ENCODE peak calls at places on chromosome 7, in ten cellular contexts. One of them, this sample, is unnamed.

GRCh38 chr7:34073676-34074075 is 168.3 kb downstream of the BMPER start:
- DNase-seq in LoVo: no peak
- DNase-seq in psoas muscle: peak
- DNase-seq in posterior cingulate gyrus: no peak
- DNase-seq in activated naive CD4-positive, alpha-beta T cell treated with anti-CD3 and anti-CD28 coated beads, Interleukin-2, amount 10 ng/mL, durations not matched to agents 7 days and 5 days: no peak
- DNase-seq in HEK293T: no peak
- DNase-seq in nephron progenitor cell: no peak
- DNase-seq in T-helper 1 cell: no peak
- DNase-seq in NCI-H1092 treated with DMSO at 0.1 percent for 48 hours: no peak
- DNase-seq in NCI-H510A: no peak
- DNase-seq in this sample: no peak

GRCh38 chr7:106064329-106064728 is 47.8 kb downstream of the SYPL1 start:
- DNase-seq in LoVo: no peak
- DNase-seq in psoas muscle: no peak
- DNase-seq in posterior cingulate gyrus: no peak
- DNase-seq in activated naive CD4-positive, alpha-beta T cell treated with anti-CD3 and anti-CD28 coated beads, Interleukin-2, amount 10 ng/mL, durations not matched to agents 7 days and 5 days: no peak
- DNase-seq in HEK293T: no peak
- DNase-seq in nephron progenitor cell: no peak
- DNase-seq in T-helper 1 cell: no peak
- DNase-seq in NCI-H1092 treated with DMSO at 0.1 percent for 48 hours: no peak
- DNase-seq in NCI-H510A: peak
- DNase-seq in this sample: no peak

GRCh38 chr7:100655908-100656674 is at the start of gene ACTL6B:
- DNase-seq in LoVo: no peak
- DNase-seq in psoas muscle: peak
- DNase-seq in posterior cingulate gyrus: peak
- DNase-seq in activated naive CD4-positive, alpha-beta T cell treated with anti-CD3 and anti-CD28 coated beads, Interleukin-2, amount 10 ng/mL, durations not matched to agents 7 days and 5 days: peak
- DNase-seq in HEK293T: peak
- DNase-seq in nephron progenitor cell: peak
- DNase-seq in T-helper 1 cell: peak
- DNase-seq in NCI-H1092 treated with DMSO at 0.1 percent for 48 hours: peak
- DNase-seq in NCI-H510A: peak
- DNase-seq in this sample: peak

GRCh38 chr7:75653651-75654050 is 85.1 kb downstream of the HIP1 start:
- DNase-seq in LoVo: no peak
- DNase-seq in psoas muscle: no peak
- DNase-seq in posterior cingulate gyrus: peak
- DNase-seq in activated naive CD4-positive, alpha-beta T cell treated with anti-CD3 and anti-CD28 coated beads, Interleukin-2, amount 10 ng/mL, durations not matched to agents 7 days and 5 days: no peak
- DNase-seq in HEK293T: no peak
- DNase-seq in nephron progenitor cell: no peak
- DNase-seq in T-helper 1 cell: no peak
- DNase-seq in NCI-H1092 treated with DMSO at 0.1 percent for 48 hours: no peak
- DNase-seq in NCI-H510A: no peak
- DNase-seq in this sample: no peak

GRCh38 chr7:101700424-101700823 is 71.3 kb upstream of the MYL10 start:
- DNase-seq in LoVo: no peak
- DNase-seq in psoas muscle: no peak
- DNase-seq in posterior cingulate gyrus: no peak
- DNase-seq in activated naive CD4-positive, alpha-beta T cell treated with anti-CD3 and anti-CD28 coated beads, Interleukin-2, amount 10 ng/mL, durations not matched to agents 7 days and 5 days: no peak
- DNase-seq in HEK293T: no peak
- DNase-seq in nephron progenitor cell: no peak
- DNase-seq in T-helper 1 cell: no peak
- DNase-seq in NCI-H1092 treated with DMSO at 0.1 percent for 48 hours: no peak
- DNase-seq in NCI-H510A: no peak
- DNase-seq in this sample: no peak

GRCh38 chr7:26868841-26869505 is 4.6 kb upstream of the SKAP2 start:
- DNase-seq in LoVo: peak
- DNase-seq in psoas muscle: no peak
- DNase-seq in posterior cingulate gyrus: no peak
- DNase-seq in activated naive CD4-positive, alpha-beta T cell treated with anti-CD3 and anti-CD28 coated beads, Interleukin-2, amount 10 ng/mL, durations not matched to agents 7 days and 5 days: no peak
- DNase-seq in HEK293T: no peak
- DNase-seq in nephron progenitor cell: no peak
- DNase-seq in T-helper 1 cell: no peak
- DNase-seq in NCI-H1092 treated with DMSO at 0.1 percent for 48 hours: no peak
- DNase-seq in NCI-H510A: no peak
- DNase-seq in this sample: no peak

GRCh38 chr7:142375710-142376313 is 118.0 kb upstream of the PRSS58 start:
- DNase-seq in LoVo: peak
- DNase-seq in psoas muscle: no peak
- DNase-seq in posterior cingulate gyrus: no peak
- DNase-seq in activated naive CD4-positive, alpha-beta T cell treated with anti-CD3 and anti-CD28 coated beads, Interleukin-2, amount 10 ng/mL, durations not matched to agents 7 days and 5 days: peak
- DNase-seq in HEK293T: no peak
- DNase-seq in nephron progenitor cell: peak
- DNase-seq in T-helper 1 cell: no peak
- DNase-seq in NCI-H1092 treated with DMSO at 0.1 percent for 48 hours: no peak
- DNase-seq in NCI-H510A: no peak
- DNase-seq in this sample: no peak

GRCh38 chr7:151917791-151918311 is 38.4 kb upstream of the GALNTL5 start:
- DNase-seq in LoVo: peak
- DNase-seq in psoas muscle: no peak
- DNase-seq in posterior cingulate gyrus: no peak
- DNase-seq in activated naive CD4-positive, alpha-beta T cell treated with anti-CD3 and anti-CD28 coated beads, Interleukin-2, amount 10 ng/mL, durations not matched to agents 7 days and 5 days: no peak
- DNase-seq in HEK293T: no peak
- DNase-seq in nephron progenitor cell: no peak
- DNase-seq in T-helper 1 cell: no peak
- DNase-seq in NCI-H1092 treated with DMSO at 0.1 percent for 48 hours: no peak
- DNase-seq in NCI-H510A: no peak
- DNase-seq in this sample: no peak

GRCh38 chr7:101677421-101678137 is 48.5 kb upstream of the MYL10 start:
- DNase-seq in LoVo: no peak
- DNase-seq in psoas muscle: no peak
- DNase-seq in posterior cingulate gyrus: no peak
- DNase-seq in activated naive CD4-positive, alpha-beta T cell treated with anti-CD3 and anti-CD28 coated beads, Interleukin-2, amount 10 ng/mL, durations not matched to agents 7 days and 5 days: no peak
- DNase-seq in HEK293T: no peak
- DNase-seq in nephron progenitor cell: no peak
- DNase-seq in T-helper 1 cell: no peak
- DNase-seq in NCI-H1092 treated with DMSO at 0.1 percent for 48 hours: no peak
- DNase-seq in NCI-H510A: no peak
- DNase-seq in this sample: no peak

GRCh38 chr7:117071597-117071996 is 118.3 kb downstream of the ST7 start:
- DNase-seq in LoVo: no peak
- DNase-seq in psoas muscle: no peak
- DNase-seq in posterior cingulate gyrus: no peak
- DNase-seq in activated naive CD4-positive, alpha-beta T cell treated with anti-CD3 and anti-CD28 coated beads, Interleukin-2, amount 10 ng/mL, durations not matched to agents 7 days and 5 days: no peak
- DNase-seq in HEK293T: no peak
- DNase-seq in nephron progenitor cell: no peak
- DNase-seq in T-helper 1 cell: no peak
- DNase-seq in NCI-H1092 treated with DMSO at 0.1 percent for 48 hours: peak
- DNase-seq in NCI-H510A: no peak
- DNase-seq in this sample: no peak

GRCh38 chr7:163298-163695 is 29.1 kb upstream of the FAM20C start:
- DNase-seq in LoVo: no peak
- DNase-seq in psoas muscle: no peak
- DNase-seq in posterior cingulate gyrus: peak
- DNase-seq in activated naive CD4-positive, alpha-beta T cell treated with anti-CD3 and anti-CD28 coated beads, Interleukin-2, amount 10 ng/mL, durations not matched to agents 7 days and 5 days: no peak
- DNase-seq in HEK293T: no peak
- DNase-seq in nephron progenitor cell: no peak
- DNase-seq in T-helper 1 cell: no peak
- DNase-seq in NCI-H1092 treated with DMSO at 0.1 percent for 48 hours: no peak
- DNase-seq in NCI-H510A: no peak
- DNase-seq in this sample: no peak

GRCh38 chr7:142334236-142334635 is 76.4 kb upstream of the PRSS58 start:
- DNase-seq in LoVo: no peak
- DNase-seq in psoas muscle: no peak
- DNase-seq in posterior cingulate gyrus: no peak
- DNase-seq in activated naive CD4-positive, alpha-beta T cell treated with anti-CD3 and anti-CD28 coated beads, Interleukin-2, amount 10 ng/mL, durations not matched to agents 7 days and 5 days: no peak
- DNase-seq in HEK293T: no peak
- DNase-seq in nephron progenitor cell: no peak
- DNase-seq in T-helper 1 cell: no peak
- DNase-seq in NCI-H1092 treated with DMSO at 0.1 percent for 48 hours: no peak
- DNase-seq in NCI-H510A: no peak
- DNase-seq in this sample: no peak

GRCh38 chr7:27247452-27248426 is 5.1 kb downstream of the EVX1 start:
- DNase-seq in LoVo: no peak
- DNase-seq in psoas muscle: no peak
- DNase-seq in posterior cingulate gyrus: no peak
- DNase-seq in activated naive CD4-positive, alpha-beta T cell treated with anti-CD3 and anti-CD28 coated beads, Interleukin-2, amount 10 ng/mL, durations not matched to agents 7 days and 5 days: no peak
- DNase-seq in HEK293T: no peak
- DNase-seq in nephron progenitor cell: no peak
- DNase-seq in T-helper 1 cell: no peak
- DNase-seq in NCI-H1092 treated with DMSO at 0.1 percent for 48 hours: no peak
- DNase-seq in NCI-H510A: no peak
- DNase-seq in this sample: no peak

GRCh38 chr7:2157473-2158279 is 75.1 kb downstream of the MAD1L1 start:
- DNase-seq in LoVo: peak
- DNase-seq in psoas muscle: peak
- DNase-seq in posterior cingulate gyrus: peak
- DNase-seq in activated naive CD4-positive, alpha-beta T cell treated with anti-CD3 and anti-CD28 coated beads, Interleukin-2, amount 10 ng/mL, durations not matched to agents 7 days and 5 days: no peak
- DNase-seq in HEK293T: peak
- DNase-seq in nephron progenitor cell: no peak
- DNase-seq in T-helper 1 cell: no peak
- DNase-seq in NCI-H1092 treated with DMSO at 0.1 percent for 48 hours: peak
- DNase-seq in NCI-H510A: peak
- DNase-seq in this sample: no peak

GRCh38 chr7:2120251-2120660 is 112.5 kb downstream of the MAD1L1 start:
- DNase-seq in LoVo: no peak
- DNase-seq in psoas muscle: no peak
- DNase-seq in posterior cingulate gyrus: no peak
- DNase-seq in activated naive CD4-positive, alpha-beta T cell treated with anti-CD3 and anti-CD28 coated beads, Interleukin-2, amount 10 ng/mL, durations not matched to agents 7 days and 5 days: peak
- DNase-seq in HEK293T: no peak
- DNase-seq in nephron progenitor cell: no peak
- DNase-seq in T-helper 1 cell: no peak
- DNase-seq in NCI-H1092 treated with DMSO at 0.1 percent for 48 hours: no peak
- DNase-seq in NCI-H510A: no peak
- DNase-seq in this sample: peak

GRCh38 chr7:73555411-73555982 is 2.0 kb downstream of the BCL7B start:
- DNase-seq in LoVo: no peak
- DNase-seq in psoas muscle: no peak
- DNase-seq in posterior cingulate gyrus: no peak
- DNase-seq in activated naive CD4-positive, alpha-beta T cell treated with anti-CD3 and anti-CD28 coated beads, Interleukin-2, amount 10 ng/mL, durations not matched to agents 7 days and 5 days: no peak
- DNase-seq in HEK293T: no peak
- DNase-seq in nephron progenitor cell: no peak
- DNase-seq in T-helper 1 cell: no peak
- DNase-seq in NCI-H1092 treated with DMSO at 0.1 percent for 48 hours: no peak
- DNase-seq in NCI-H510A: no peak
- DNase-seq in this sample: no peak

GRCh38 chr7:92621026-92621540 is 30.9 kb upstream of the FAM133B start:
- DNase-seq in LoVo: peak
- DNase-seq in psoas muscle: peak
- DNase-seq in posterior cingulate gyrus: peak
- DNase-seq in activated naive CD4-positive, alpha-beta T cell treated with anti-CD3 and anti-CD28 coated beads, Interleukin-2, amount 10 ng/mL, durations not matched to agents 7 days and 5 days: peak
- DNase-seq in HEK293T: peak
- DNase-seq in nephron progenitor cell: peak
- DNase-seq in T-helper 1 cell: peak
- DNase-seq in NCI-H1092 treated with DMSO at 0.1 percent for 48 hours: peak
- DNase-seq in NCI-H510A: no peak
- DNase-seq in this sample: peak

GRCh38 chr7:126657599-126658358 is 595.0 kb downstream of the GRM8 start:
- DNase-seq in LoVo: no peak
- DNase-seq in psoas muscle: no peak
- DNase-seq in posterior cingulate gyrus: no peak
- DNase-seq in activated naive CD4-positive, alpha-beta T cell treated with anti-CD3 and anti-CD28 coated beads, Interleukin-2, amount 10 ng/mL, durations not matched to agents 7 days and 5 days: no peak
- DNase-seq in HEK293T: no peak
- DNase-seq in nephron progenitor cell: no peak
- DNase-seq in T-helper 1 cell: no peak
- DNase-seq in NCI-H1092 treated with DMSO at 0.1 percent for 48 hours: no peak
- DNase-seq in NCI-H510A: no peak
- DNase-seq in this sample: no peak

GRCh38 chr7:44733708-44734481 is 14.8 kb upstream of the ZMIZ2 start:
- DNase-seq in LoVo: peak
- DNase-seq in psoas muscle: no peak
- DNase-seq in posterior cingulate gyrus: no peak
- DNase-seq in activated naive CD4-positive, alpha-beta T cell treated with anti-CD3 and anti-CD28 coated beads, Interleukin-2, amount 10 ng/mL, durations not matched to agents 7 days and 5 days: no peak
- DNase-seq in HEK293T: no peak
- DNase-seq in nephron progenitor cell: no peak
- DNase-seq in T-helper 1 cell: no peak
- DNase-seq in NCI-H1092 treated with DMSO at 0.1 percent for 48 hours: no peak
- DNase-seq in NCI-H510A: no peak
- DNase-seq in this sample: no peak

GRCh38 chr7:95794917-95795515 is 22.7 kb downstream of the DYNC1I1 start:
- DNase-seq in LoVo: peak
- DNase-seq in psoas muscle: no peak
- DNase-seq in posterior cingulate gyrus: no peak
- DNase-seq in activated naive CD4-positive, alpha-beta T cell treated with anti-CD3 and anti-CD28 coated beads, Interleukin-2, amount 10 ng/mL, durations not matched to agents 7 days and 5 days: no peak
- DNase-seq in HEK293T: peak
- DNase-seq in nephron progenitor cell: no peak
- DNase-seq in T-helper 1 cell: no peak
- DNase-seq in NCI-H1092 treated with DMSO at 0.1 percent for 48 hours: peak
- DNase-seq in NCI-H510A: no peak
- DNase-seq in this sample: no peak

GRCh38 chr7:150803161-150803860 is 2.7 kb downstream of the TMEM176A start:
- DNase-seq in LoVo: no peak
- DNase-seq in psoas muscle: no peak
- DNase-seq in posterior cingulate gyrus: no peak
- DNase-seq in activated naive CD4-positive, alpha-beta T cell treated with anti-CD3 and anti-CD28 coated beads, Interleukin-2, amount 10 ng/mL, durations not matched to agents 7 days and 5 days: no peak
- DNase-seq in HEK293T: no peak
- DNase-seq in nephron progenitor cell: no peak
- DNase-seq in T-helper 1 cell: no peak
- DNase-seq in NCI-H1092 treated with DMSO at 0.1 percent for 48 hours: no peak
- DNase-seq in NCI-H510A: no peak
- DNase-seq in this sample: no peak

GRCh38 chr7:148893071-148893470 is 9.0 kb upstream of the EZH2 start:
- DNase-seq in LoVo: no peak
- DNase-seq in psoas muscle: no peak
- DNase-seq in posterior cingulate gyrus: no peak
- DNase-seq in activated naive CD4-positive, alpha-beta T cell treated with anti-CD3 and anti-CD28 coated beads, Interleukin-2, amount 10 ng/mL, durations not matched to agents 7 days and 5 days: no peak
- DNase-seq in HEK293T: no peak
- DNase-seq in nephron progenitor cell: no peak
- DNase-seq in T-helper 1 cell: no peak
- DNase-seq in NCI-H1092 treated with DMSO at 0.1 percent for 48 hours: no peak
- DNase-seq in NCI-H510A: no peak
- DNase-seq in this sample: no peak

GRCh38 chr7:135877799-135878198 is 99.4 kb downstream of the MTPN start:
- DNase-seq in LoVo: peak
- DNase-seq in psoas muscle: no peak
- DNase-seq in posterior cingulate gyrus: no peak
- DNase-seq in activated naive CD4-positive, alpha-beta T cell treated with anti-CD3 and anti-CD28 coated beads, Interleukin-2, amount 10 ng/mL, durations not matched to agents 7 days and 5 days: no peak
- DNase-seq in HEK293T: no peak
- DNase-seq in nephron progenitor cell: no peak
- DNase-seq in T-helper 1 cell: no peak
- DNase-seq in NCI-H1092 treated with DMSO at 0.1 percent for 48 hours: no peak
- DNase-seq in NCI-H510A: peak
- DNase-seq in this sample: no peak